ENCODE peak calls at places on chromosomes 1 and 21, in eight cellular contexts. E is AG09319, B is transverse colon, R is HFF-Myc, I is WTC11, G is glutamatergic neuron, D is neural crest cell, A is AG04450. P is an unnamed sample.
A peak's percentile ranks its signal among the peaks of the same experiment; 100 is the strongest.

GRCh38 chr1:58893257-58893869 is 109.5 kb upstream of the JUN start:
- DNase-seq in B (peak; percentile 78), E (no peak), D (no peak), R (no peak), I (no peak), G (no peak), A (no peak), P (no peak)

GRCh38 chr1:37274491-37274890 is 199.9 kb upstream of the ZC3H12A start:
- DNase-seq in A (no peak), R (no peak), I (no peak), D (no peak), E (no peak), B (no peak), G (no peak), P (no peak)

GRCh38 chr1:223708001-223708359 is 4.4 kb upstream of the CAPN2 start:
- DNase-seq in I (no peak), A (no peak), D (no peak), R (no peak), E (no peak), G (no peak), B (peak; percentile 44), P (no peak)

GRCh38 chr1:75203415-75204277 is 69.5 kb downstream of the LHX8 start:
- DNase-seq in G (no peak), R (peak; percentile 9), B (no peak), D (peak; percentile 24), E (peak; percentile 75), I (peak; percentile 14), A (peak; percentile 0), P (peak; percentile 5)

GRCh38 chr1:53725238-53725689 is 13.7 kb downstream of the GLIS1 start:
- DNase-seq in E (no peak), R (no peak), B (no peak), G (no peak), D (no peak), A (no peak), I (peak; percentile 80), P (no peak)

GRCh38 chr1:158943059-158943458 is 11.7 kb downstream of the PYHIN1 start:
- DNase-seq in G (no peak), I (no peak), R (no peak), E (no peak), D (no peak), B (no peak), A (no peak), P (no peak)

GRCh38 chr1:100927276-100927675 is 31.4 kb downstream of the SLC30A7 start:
- DNase-seq in R (no peak), B (no peak), G (no peak), I (no peak), A (no peak), E (no peak), D (no peak), P (no peak)

GRCh38 chr1:2347409-2347785 is 44.0 kb downstream of the MORN1 start:
- DNase-seq in I (no peak), D (no peak), A (no peak), R (no peak), B (no peak), G (peak; percentile 12), E (no peak), P (no peak)

GRCh38 chr1:244964112-244964971 is 100.0 kb upstream of the HNRNPU start:
- DNase-seq in D (no peak), A (peak; percentile 68), E (peak; percentile 23), I (no peak), G (no peak), R (peak; percentile 59), B (peak; percentile 51), P (peak; percentile 63)

DNA sequence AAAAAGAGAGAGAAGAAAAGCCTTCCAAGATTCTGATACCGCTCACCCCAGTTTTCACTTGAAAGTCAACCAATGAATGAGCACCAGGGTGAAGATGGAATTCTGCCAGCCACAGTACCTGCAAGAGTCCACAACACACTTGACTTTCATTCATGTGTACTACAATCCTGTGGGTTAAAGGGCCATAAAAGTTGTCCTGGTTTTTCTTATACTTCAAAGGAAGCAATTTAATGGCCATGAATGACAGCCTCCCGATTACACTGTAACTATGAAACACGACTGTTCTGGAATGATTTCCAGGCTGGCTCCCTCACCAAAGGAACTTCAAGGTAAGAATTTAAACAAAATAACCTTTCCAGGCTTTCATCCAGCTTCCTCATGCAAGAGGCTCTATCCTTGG is 502.8 kb downstream of the SMYD3 start:
- DNase-seq in B (peak; percentile 29), D (no peak), G (no peak), I (no peak), R (no peak), A (no peak), E (no peak), P (no peak)
- TF ChIP-seq CTCF in B (no peak), D (no peak), G (no peak), I (no peak), R (no peak), A (no peak), E (no peak), P (no peak)

DNA sequence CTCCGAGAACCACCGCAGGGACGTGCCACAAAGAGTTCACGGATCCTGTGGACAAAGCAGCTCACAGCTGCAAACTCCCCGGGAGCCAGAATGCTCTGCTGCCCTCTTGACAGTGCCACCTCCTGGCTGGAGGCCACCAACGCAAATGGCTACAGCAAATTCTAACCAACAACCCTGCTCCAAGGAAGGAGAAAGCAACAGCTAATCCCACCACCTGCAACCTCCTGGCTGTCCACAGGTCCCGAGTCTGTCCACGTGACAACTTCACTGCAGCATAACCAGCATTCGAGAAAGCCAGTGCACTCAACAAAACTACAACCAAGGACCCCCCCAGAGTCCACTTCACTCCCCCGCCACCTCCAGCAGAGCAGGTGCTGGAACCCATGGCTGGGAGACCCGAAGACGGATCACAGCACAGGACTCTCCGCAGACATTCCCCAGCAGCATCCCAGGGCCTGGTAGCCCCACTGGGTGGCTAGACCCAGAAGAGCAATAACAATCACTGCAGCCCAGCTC is 17.3 kb downstream of the POFUT2 start:
- DNase-seq in A (no peak), I (peak; percentile 48), E (no peak), D (no peak), R (no peak), G (no peak), B (peak; percentile 3), P (no peak)
- TF ChIP-seq CTCF in A (no peak), I (no peak), E (peak; percentile 10), D (no peak), R (peak; percentile 25), G (no peak), B (no peak), P (peak; percentile 36)

GRCh38 chr1:48807599-48808260 is 31.0 kb upstream of the BEND5 start:
- DNase-seq in R (no peak), I (no peak), D (no peak), G (no peak), B (no peak), E (no peak), A (no peak), P (no peak)
- TF ChIP-seq CTCF in R (no peak), I (no peak), D (no peak), G (no peak), B (no peak), E (no peak), A (no peak), P (no peak)

DNA sequence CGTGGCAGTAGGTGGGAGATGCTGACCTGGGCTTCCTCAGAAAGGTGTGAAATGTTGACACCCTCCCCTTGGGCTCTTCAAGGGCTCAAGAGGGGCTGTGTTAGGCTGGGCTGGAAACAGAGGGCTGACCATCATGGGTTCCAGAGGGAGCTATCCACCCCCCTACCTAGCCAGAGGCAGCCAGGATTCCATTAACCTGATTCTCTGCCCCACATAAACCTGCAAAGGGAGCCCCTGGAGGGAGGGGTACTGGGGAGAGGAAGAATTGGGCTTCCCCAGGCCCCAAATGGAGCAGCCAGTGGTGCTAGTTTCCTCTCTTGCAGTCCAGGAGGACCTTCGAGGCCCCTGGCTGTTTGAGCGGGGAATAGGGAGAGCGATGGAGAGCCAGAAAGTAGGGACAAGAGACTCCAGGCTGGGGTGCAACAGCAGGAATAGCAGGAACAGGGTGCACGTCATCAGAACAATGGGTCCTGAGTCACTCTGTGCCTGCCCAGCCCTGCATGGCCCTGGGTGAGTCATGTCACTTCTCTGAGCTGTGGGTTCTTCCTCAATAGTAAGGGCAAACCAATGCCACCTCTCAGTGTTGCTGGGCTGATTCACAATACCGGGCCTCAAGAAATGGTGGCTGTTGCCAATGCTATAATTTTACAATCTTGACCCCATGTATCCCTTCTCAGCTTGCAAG is 121.2 kb downstream of the EPHB2 start:
- DNase-seq in B (peak; percentile 69), R (peak; percentile 55), D (no peak), I (no peak), A (peak; percentile 48), G (no peak), E (peak; percentile 22), P (peak; percentile 81)
- TF ChIP-seq CTCF in B (no peak), R (no peak), D (no peak), I (no peak), A (no peak), G (no peak), E (no peak), P (no peak)

DNA sequence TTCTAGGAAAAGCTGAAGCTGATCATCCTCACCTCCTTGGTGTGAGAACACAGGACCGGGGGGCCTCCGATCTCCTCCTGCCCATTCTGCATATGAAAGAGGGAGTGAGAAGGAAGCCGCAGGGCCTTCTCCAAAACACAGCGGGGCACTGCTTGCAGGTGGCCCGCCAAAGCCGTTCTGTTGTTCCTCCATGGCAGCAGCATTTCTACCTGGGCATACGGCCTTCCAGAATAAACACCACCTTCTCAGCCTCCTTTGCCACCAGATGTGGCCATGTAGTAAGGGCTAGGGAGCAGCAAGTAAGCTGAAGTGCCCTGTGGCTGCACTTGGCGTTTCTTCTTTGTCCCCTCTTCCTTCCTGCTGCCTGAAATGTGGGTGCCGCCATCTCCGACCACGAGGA is 214.9 kb downstream of the TOMM20 start:
- DNase-seq in B (no peak), I (peak; percentile 26), D (no peak), E (no peak), A (no peak), G (no peak), R (no peak), P (no peak)
- TF ChIP-seq CTCF in B (no peak), I (no peak), D (no peak), E (no peak), A (no peak), G (no peak), R (no peak), P (no peak)